ENCODE peak calls at places on chromosomes 4 and X, in seven cellular contexts. Q is H9, C is GM12878, J is WERI-Rb-1, L is endothelial cell of umbilical vein, I is transverse colon, G is endothelial cell. M is an unnamed sample.

GRCh38 chr4:145196747-145197146 is 16.4 kb upstream of the OTUD4 start:
- DNase-seq in Q (no peak), C (no peak), J (no peak), L (no peak), I (no peak), G (no peak), M (no peak)

GRCh38 chr4:184983660-184984356 is 34.5 kb upstream of the HELT start:
- DNase-seq in Q (peak), C (peak), J (peak), L (peak), I (peak), G (peak), M (peak)

GRCh38 chr4:118034061-118034785 is at the start of gene NDST3:
- DNase-seq in Q (peak), C (no peak), J (peak), L (peak), I (peak), G (peak), M (peak)

GRCh38 chrX:154370882-154371770 is 3.3 kb downstream of the FLNA start:
- DNase-seq in Q (peak), C (peak), J (peak), L (peak), I (peak), G (peak), M (peak)

GRCh38 chr4:61997813-61998212 is 797.7 kb downstream of the ADGRL3 start:
- DNase-seq in Q (no peak), C (no peak), J (no peak), L (no peak), I (no peak), G (no peak), M (no peak)

GRCh38 chrX:39764441-39764914 is 333.3 kb downstream of the BCOR start:
- DNase-seq in Q (no peak), C (no peak), J (peak), L (no peak), I (no peak), G (no peak), M (no peak)

GRCh38 chr4:1041147-1041935 is 29.9 kb downstream of the FGFRL1 start:
- DNase-seq in Q (no peak), C (no peak), J (no peak), L (peak), I (no peak), G (no peak), M (no peak)

GRCh38 chrX:105645667-105646354 is 176.5 kb upstream of the NRK start:
- DNase-seq in Q (no peak), C (no peak), J (no peak), L (no peak), I (no peak), G (no peak), M (no peak)

GRCh38 chr4:19319607-19320006 is 932.1 kb upstream of the SLIT2 start:
- DNase-seq in Q (no peak), C (no peak), J (no peak), L (no peak), I (no peak), G (no peak), M (no peak)

GRCh38 chr4:1204286-1204827 is 32.0 kb upstream of the SPON2 start:
- DNase-seq in Q (no peak), C (no peak), J (peak), L (no peak), I (peak), G (no peak), M (no peak)

GRCh38 chrX:116499780-116500179 is 37.0 kb upstream of the CT83 start:
- DNase-seq in Q (no peak), C (no peak), J (no peak), L (no peak), I (no peak), G (no peak), M (no peak)

GRCh38 chr4:78047366-78047765 is 9.8 kb upstream of the FRAS1 start:
- DNase-seq in Q (no peak), C (no peak), J (no peak), L (no peak), I (no peak), G (no peak), M (no peak)

GRCh38 chr4:131302108-131302507 is 1847.0 kb upstream of the PCDH10 start:
- DNase-seq in Q (peak), C (no peak), J (no peak), L (no peak), I (no peak), G (no peak), M (no peak)

GRCh38 chrX:119693996-119694451 is 1.1 kb upstream of the SEPTIN6 start:
- DNase-seq in Q (peak), C (no peak), J (no peak), L (no peak), I (peak), G (no peak), M (peak)

GRCh38 chrX:14529288-14529989 is at the start of gene GLRA2:
- DNase-seq in Q (peak), C (no peak), J (no peak), L (no peak), I (peak), G (peak), M (no peak)

GRCh38 chr4:16521156-16521915 is 295.1 kb upstream of the TAPT1 start:
- DNase-seq in Q (no peak), C (no peak), J (no peak), L (peak), I (no peak), G (no peak), M (no peak)

GRCh38 chrX:111511477-111511876 is at the start of gene SERTM2:
- DNase-seq in Q (peak), C (no peak), J (peak), L (no peak), I (no peak), G (no peak), M (no peak)

GRCh38 chrX:32483534-32484136 is 727.7 kb downstream of the DMD start:
- DNase-seq in Q (no peak), C (no peak), J (no peak), L (no peak), I (no peak), G (no peak), M (no peak)

GRCh38 chrX:47501226-47502071 is 18.4 kb upstream of the ZNF41 start:
- DNase-seq in Q (no peak), C (no peak), J (no peak), L (no peak), I (no peak), G (no peak), M (no peak)

GRCh38 chrX:87873347-87873941 is 355.8 kb downstream of the KLHL4 start:
- DNase-seq in Q (no peak), C (no peak), J (no peak), L (no peak), I (no peak), G (no peak), M (no peak)

GRCh38 chr4:65623509-65623908 is 46.8 kb downstream of the EPHA5 start:
- DNase-seq in Q (no peak), C (no peak), J (no peak), L (peak), I (no peak), G (no peak), M (no peak)

GRCh38 chr4:71765349-71765748 is 18.5 kb downstream of the GC start:
- DNase-seq in Q (peak), C (no peak), J (no peak), L (no peak), I (no peak), G (no peak), M (no peak)

GRCh38 chrX:11381464-11381863 is 88.3 kb downstream of the AMELX start:
- DNase-seq in Q (peak), C (peak), J (peak), L (peak), I (peak), G (peak), M (peak)

GRCh38 chrX:11968470-11968869 is 169.8 kb upstream of the FRMPD4 start:
- DNase-seq in Q (no peak), C (no peak), J (no peak), L (no peak), I (no peak), G (no peak), M (no peak)

GRCh38 chr4:184444215-184444952 is 30.0 kb downstream of the IRF2 start:
- DNase-seq in Q (no peak), C (no peak), J (no peak), L (no peak), I (no peak), G (no peak), M (no peak)

DNA sequence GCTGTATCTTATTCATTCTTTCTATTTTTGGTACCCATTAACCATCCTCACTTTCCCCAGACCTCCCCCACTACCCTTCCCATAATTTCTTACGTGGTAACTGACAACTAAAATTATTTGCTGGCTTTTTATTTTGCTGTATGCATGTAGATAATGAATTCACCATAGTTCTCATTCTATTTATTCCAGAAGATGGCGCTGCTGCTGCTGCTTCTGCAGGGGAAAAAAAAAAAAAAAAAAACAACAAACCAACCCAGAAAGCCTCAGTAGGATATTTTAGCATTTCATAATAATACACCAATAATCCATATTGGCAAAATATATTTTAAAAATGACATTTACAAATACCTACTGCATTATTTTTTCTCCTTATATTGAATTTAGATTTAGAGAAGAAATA is 416.6 kb upstream of the MAGEB18 start:
- DNase-seq in Q (no peak), C (no peak), J (no peak), L (peak), I (no peak), G (no peak), M (no peak)
- TF ChIP-seq CTCF in Q (peak), C (no peak), J (peak), L (peak), I (no peak), G (no peak), M (no peak)

GRCh38 chr4:24642941-24643628 is 58.7 kb upstream of the DHX15 start:
- DNase-seq in Q (no peak), C (no peak), J (no peak), L (no peak), I (no peak), G (no peak), M (no peak)
- TF ChIP-seq CTCF in Q (no peak), C (no peak), J (no peak), L (no peak), I (no peak), G (no peak), M (no peak)

DNA sequence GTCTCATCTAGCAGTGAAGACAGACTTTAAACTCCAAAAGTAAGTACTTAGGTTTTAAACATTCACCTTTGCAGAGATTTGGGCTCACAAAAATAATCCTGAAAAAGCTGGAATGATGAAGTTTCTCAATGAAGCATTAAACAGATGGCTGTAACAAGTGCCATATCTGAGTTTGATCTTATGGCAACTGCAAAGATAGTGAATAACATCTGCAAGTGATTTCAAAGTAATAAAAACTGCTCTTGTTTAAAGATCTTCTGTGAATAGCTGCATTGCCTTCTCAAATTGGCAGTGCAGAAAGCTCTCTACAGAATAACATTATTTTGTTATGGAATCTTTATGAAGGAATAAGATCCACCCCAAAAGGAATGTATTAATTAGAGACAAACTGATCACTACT is 271.1 kb upstream of the SMIM31 start:
- DNase-seq in Q (no peak), C (no peak), J (no peak), L (no peak), I (no peak), G (no peak), M (no peak)
- TF ChIP-seq CTCF in Q (no peak), C (no peak), J (no peak), L (no peak), I (no peak), G (no peak), M (no peak)

GRCh38 chrX:80879916-80880315 is 70.2 kb upstream of the BRWD3 start:
- DNase-seq in Q (no peak), C (no peak), J (no peak), L (no peak), I (no peak), G (no peak), M (no peak)

GRCh38 chrX:80879143-80879542 is 69.5 kb upstream of the BRWD3 start:
- DNase-seq in Q (no peak), C (no peak), J (no peak), L (no peak), I (no peak), G (no peak), M (no peak)

GRCh38 chrX:80876877-80877276 is 67.2 kb upstream of the BRWD3 start:
- DNase-seq in Q (no peak), C (peak), J (no peak), L (peak), I (no peak), G (no peak), M (peak)
- TF ChIP-seq CTCF in Q (peak), C (peak), J (peak), L (no peak), I (no peak), G (peak), M (no peak)

GRCh38 chr4:13968723-13969122 is 341.2 kb upstream of the BOD1L1 start:
- DNase-seq in Q (no peak), C (no peak), J (no peak), L (no peak), I (no peak), G (no peak), M (no peak)
- TF ChIP-seq CTCF in Q (no peak), C (no peak), J (no peak), L (no peak), I (no peak), G (no peak), M (no peak)

GRCh38 chrX:118459494-118459893 is 36.1 kb upstream of the DOCK11 start:
- DNase-seq in Q (no peak), C (peak), J (no peak), L (peak), I (no peak), G (peak), M (peak)
- TF ChIP-seq CTCF in Q (peak), C (peak), J (peak), L (no peak), I (peak), G (peak), M (peak)

DNA sequence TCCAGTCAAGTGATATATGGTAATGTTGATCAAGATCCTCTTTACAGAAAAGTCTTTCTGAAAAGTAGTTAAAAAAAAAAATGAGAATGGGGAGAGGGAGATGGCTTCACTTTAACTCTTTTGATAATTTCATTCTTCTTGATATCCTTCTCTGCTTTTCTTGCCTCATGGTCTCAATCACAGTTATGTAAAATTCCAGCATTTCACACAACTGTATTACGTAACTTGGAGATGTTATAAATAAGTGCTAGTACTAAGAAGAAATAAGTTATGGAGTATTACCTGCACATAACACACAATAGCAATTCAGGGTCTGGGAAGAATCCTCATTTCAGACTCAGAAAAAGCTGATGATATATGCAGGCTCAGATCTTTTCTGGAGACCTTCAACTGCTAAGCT is 22.0 kb downstream of the RUFY3 start:
- DNase-seq in Q (no peak), C (no peak), J (no peak), L (no peak), I (no peak), G (no peak), M (no peak)
- TF ChIP-seq CTCF in Q (no peak), C (no peak), J (no peak), L (no peak), I (no peak), G (no peak), M (no peak)

GRCh38 chr4:48033825-48034413 is 17.3 kb downstream of the NIPAL1 start:
- DNase-seq in Q (no peak), C (no peak), J (peak), L (peak), I (peak), G (peak), M (no peak)
- TF ChIP-seq CTCF in Q (peak), C (peak), J (no peak), L (peak), I (peak), G (peak), M (peak)

DNA sequence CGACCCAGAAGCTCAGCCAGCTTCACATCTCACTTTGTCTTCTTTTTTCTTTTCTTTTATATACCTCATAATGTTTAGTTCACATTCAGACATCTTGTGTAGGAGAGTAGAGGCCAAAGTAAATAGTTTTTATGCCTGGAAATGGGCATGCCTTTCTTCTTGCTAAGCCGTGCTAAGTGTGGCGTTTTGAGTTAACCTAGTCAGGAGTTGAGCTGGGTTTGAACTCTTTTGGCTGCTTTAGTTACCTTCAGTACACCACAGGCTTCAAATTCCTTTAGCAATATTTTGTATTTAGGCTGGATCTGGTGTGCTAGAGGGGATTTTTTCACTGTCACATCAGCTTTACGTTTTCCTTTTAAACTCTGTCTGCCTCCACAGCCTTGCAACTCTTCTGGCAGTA is 300.8 kb downstream of the ZNF674 start:
- DNase-seq in Q (no peak), C (no peak), J (no peak), L (no peak), I (no peak), G (no peak), M (no peak)
- TF ChIP-seq CTCF in Q (no peak), C (no peak), J (no peak), L (no peak), I (no peak), G (no peak), M (no peak)

M was measured in GM13976.